ENCODE peak calls at places on chromosome 21, in four cellular contexts. O, L, Y and U are unnamed samples.

GRCh38 chr21:16342932-16343331 is 613.1 kb downstream of the USP25 start:
- DNase-seq in Y (no peak), O (no peak), L (no peak), U (no peak)

GRCh38 chr21:35476616-35477395 is 427.7 kb upstream of the RUNX1 start:
- DNase-seq in Y (no peak), L (no peak), O (no peak), U (no peak)

GRCh38 chr21:45512626-45513002 is 29.6 kb downstream of the SLC19A1 start:
- DNase-seq in O (no peak), Y (no peak), L (no peak), U (no peak)

GRCh38 chr21:29092102-29092959 is 18.9 kb upstream of the CCT8 start:
- DNase-seq in Y (no peak), O (no peak), L (no peak), U (no peak)

GRCh38 chr21:45900034-45900868 is 81.3 kb upstream of the COL6A1 start:
- DNase-seq in O (no peak), Y (no peak), L (no peak), U (no peak)

GRCh38 chr21:46116846-46117585 is 19.1 kb downstream of the COL6A2 start:
- DNase-seq in Y (no peak), O (no peak), L (no peak), U (no peak)

GRCh38 chr21:46063227-46063626 is 34.7 kb upstream of the COL6A2 start:
- DNase-seq in L (no peak), O (no peak), Y (no peak), U (no peak)

GRCh38 chr21:31282095-31282709 is 61.9 kb downstream of the TIAM1 start:
- DNase-seq in O (no peak), Y (no peak), L (peak), U (peak)

GRCh38 chr21:40732243-40732642 is 114.7 kb downstream of the DSCAM start:
- DNase-seq in Y (no peak), O (no peak), L (no peak), U (no peak)

GRCh38 chr21:36059823-36060158 is 535 bp downstream of the SETD4 start:
- DNase-seq in L (peak), O (no peak), Y (no peak), U (no peak)

GRCh38 chr21:15837603-15838002 is 107.8 kb downstream of the USP25 start:
- DNase-seq in O (no peak), L (no peak), Y (no peak), U (no peak)

GRCh38 chr21:45525153-45525909 is 16.9 kb downstream of the SLC19A1 start:
- DNase-seq in L (no peak), Y (no peak), O (peak), U (no peak)

GRCh38 chr21:35352066-35352770 is 303.1 kb upstream of the RUNX1 start:
- DNase-seq in O (no peak), Y (no peak), L (no peak), U (no peak)

GRCh38 chr21:15517394-15517793 is 212.4 kb upstream of the USP25 start:
- DNase-seq in L (no peak), Y (no peak), O (no peak), U (no peak)

GRCh38 chr21:17442174-17442573 is 70.7 kb upstream of the CXADR start:
- DNase-seq in O (no peak), L (no peak), Y (no peak), U (no peak)

GRCh38 chr21:29258626-29259335 is 39.9 kb upstream of the BACH1 start:
- DNase-seq in Y (no peak), O (peak), L (no peak), U (no peak)

GRCh38 chr21:31132574-31133242 is 94.4 kb upstream of the KRTAP19-8 start:
- DNase-seq in Y (no peak), O (no peak), L (no peak), U (no peak)

GRCh38 chr21:26432410-26432809 is 140.7 kb downstream of the CYYR1 start:
- DNase-seq in L (no peak), O (no peak), Y (no peak), U (no peak)
- TF ChIP-seq FOSL1 in L (no peak), O (no peak), Y (no peak), U (no peak)

GRCh38 chr21:42108554-42108885 is 37.4 kb downstream of the UMODL1 start:
- DNase-seq in Y (no peak), O (no peak), L (no peak), U (no peak)

GRCh38 chr21:42106425-42106824 is 35.3 kb downstream of the UMODL1 start:
- DNase-seq in O (no peak), L (no peak), Y (no peak), U (no peak)

GRCh38 chr21:42105916-42106315 is 34.8 kb downstream of the UMODL1 start:
- DNase-seq in L (no peak), Y (no peak), O (no peak), U (no peak)

GRCh38 chr21:42107881-42108553 is 36.9 kb downstream of the UMODL1 start:
- DNase-seq in L (peak), Y (peak), O (peak), U (no peak)

GRCh38 chr21:42107177-42107880 is 36.2 kb downstream of the UMODL1 start:
- DNase-seq in O (no peak), L (no peak), Y (no peak), U (no peak)
- TF ChIP-seq CTCF in O (no peak), L (no peak), Y (peak), U (peak)

GRCh38 chr21:34280389-34280795 is 83.4 kb upstream of the KCNE2 start:
- DNase-seq in Y (no peak), L (peak), O (no peak), U (no peak)
- TF ChIP-seq FOSL1 in Y (no peak), L (no peak), O (no peak), U (no peak)

GRCh38 chr21:32569261-32570230 is 15.8 kb downstream of the TCP10L start:
- DNase-seq in Y (peak), L (peak), O (peak), U (peak)
- TF ChIP-seq CTCF in Y (peak), L (peak), O (peak), U (peak)

GRCh38 chr21:39456665-39457064 is 4.9 kb downstream of the SH3BGR start:
- DNase-seq in O (peak), L (no peak), Y (no peak), U (no peak)
- TF ChIP-seq FOSL1 in O (no peak), L (no peak), Y (no peak), U (no peak)